ENCODE peak calls at places on chromosomes 1 and 21, in six cellular contexts. X is vagina, V is neural crest cell, T is cardiac muscle cell, D is bronchial epithelial cell, C is transverse colon. K is an unnamed sample.

GRCh38 chr1:214476229-214476957 is 75.0 kb downstream of the PTPN14 start:
- DNase-seq in X (no peak), V (no peak), T (no peak), D (peak), C (no peak), K (no peak)

GRCh38 chr1:161068306-161069200 is 1.1 kb downstream of the ARHGAP30 start:
- DNase-seq in X (no peak), V (no peak), T (no peak), D (peak), C (peak), K (no peak)

GRCh38 chr21:42685036-42685435 is 31.6 kb downstream of the PDE9A start:
- DNase-seq in X (no peak), V (no peak), T (no peak), D (no peak), C (no peak), K (no peak)

GRCh38 chr1:28437260-28437923 is 67.9 kb downstream of the PHACTR4 start:
- DNase-seq in X (no peak), V (no peak), T (no peak), D (peak), C (peak), K (no peak)

GRCh38 chr1:235138821-235139220 is 10.2 kb upstream of the TOMM20 start:
- DNase-seq in X (peak), V (no peak), T (no peak), D (no peak), C (no peak), K (no peak)

GRCh38 chr1:159188375-159188788 is 16.3 kb upstream of the ACKR1 start:
- DNase-seq in X (no peak), V (peak), T (peak), D (peak), C (peak), K (no peak)

GRCh38 chr1:44327679-44328491 is 27.2 kb downstream of the ERI3 start:
- DNase-seq in X (peak), V (no peak), T (no peak), D (peak), C (peak), K (no peak)

GRCh38 chr1:221530791-221531190 is 211.1 kb downstream of the DUSP10 start:
- DNase-seq in X (no peak), V (no peak), T (no peak), D (no peak), C (no peak), K (no peak)

GRCh38 chr21:34834852-34835501 is 166.2 kb downstream of the CLIC6 start:
- DNase-seq in X (no peak), V (no peak), T (no peak), D (no peak), C (no peak), K (no peak)

GRCh38 chr1:110098222-110099026 is 13.8 kb upstream of the UBL4B start:
- DNase-seq in X (no peak), V (no peak), T (no peak), D (no peak), C (no peak), K (no peak)

GRCh38 chr1:234433563-234434285 is 45.3 kb downstream of the TARBP1 start:
- DNase-seq in X (no peak), V (no peak), T (no peak), D (peak), C (no peak), K (no peak)

GRCh38 chr21:14657241-14658008 is 111.3 kb upstream of the SAMSN1 start:
- DNase-seq in X (no peak), V (no peak), T (no peak), D (no peak), C (no peak), K (no peak)

GRCh38 chr1:119674835-119675289 is 26.8 kb upstream of the ZNF697 start:
- DNase-seq in X (no peak), V (no peak), T (peak), D (peak), C (peak), K (no peak)
- TF ChIP-seq CTCF in X (no peak), V (no peak), T (peak), D (no peak), C (no peak), K (peak)

DNA sequence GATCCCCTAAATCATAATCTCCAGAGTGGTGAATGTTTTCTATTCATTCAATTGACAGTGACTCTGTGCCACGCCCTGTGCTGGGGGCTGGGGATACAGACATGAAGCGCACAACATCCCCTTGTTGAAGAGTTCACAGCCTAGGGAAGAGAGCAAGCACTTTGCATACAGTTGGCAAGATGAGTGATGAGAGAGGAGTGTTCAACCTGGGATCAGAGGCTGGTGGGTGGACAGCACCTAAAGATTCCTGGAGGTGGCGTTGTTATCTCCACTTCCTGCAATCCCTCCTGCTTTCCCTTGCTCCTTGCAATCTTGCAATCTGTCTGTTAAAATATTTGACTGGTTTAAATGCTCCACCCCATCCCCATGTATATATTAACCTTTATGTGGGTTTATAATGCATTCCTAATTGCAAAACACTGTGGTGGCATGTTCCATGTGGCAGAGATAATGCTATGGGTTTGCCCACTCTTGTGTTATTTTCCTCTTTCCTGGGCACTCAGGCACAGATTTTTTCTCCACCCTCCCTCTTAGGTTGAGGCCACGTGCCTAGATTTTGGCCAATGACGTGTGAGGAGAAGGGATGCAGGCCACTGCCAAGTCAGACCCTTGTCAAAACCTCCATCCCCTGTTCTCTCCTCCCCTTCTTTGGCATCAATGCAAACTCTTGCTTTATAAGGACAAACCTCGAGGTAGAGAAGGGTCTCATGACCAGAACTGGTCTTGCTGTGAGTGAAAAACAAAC is 36.2 kb upstream of the GADD45A start:
- DNase-seq in X (no peak), V (no peak), T (no peak), D (no peak), C (no peak), K (no peak)
- TF ChIP-seq CTCF in X (no peak), V (no peak), T (no peak), D (no peak), C (no peak), K (no peak)

GRCh38 chr1:223846668-223847007 is 891 bp upstream of the TP53BP2 start:
- DNase-seq in X (no peak), V (peak), T (no peak), D (no peak), C (peak), K (no peak)

GRCh38 chr1:223844521-223844961 is 1.2 kb downstream of the TP53BP2 start:
- DNase-seq in X (no peak), V (no peak), T (no peak), D (peak), C (no peak), K (no peak)

GRCh38 chr1:223844962-223845809 is 561 bp downstream of the TP53BP2 start:
- DNase-seq in X (no peak), V (peak), T (peak), D (peak), C (peak), K (no peak)

GRCh38 chr1:223847781-223848345 is 2.1 kb upstream of the TP53BP2 start:
- DNase-seq in X (no peak), V (no peak), T (no peak), D (no peak), C (no peak), K (no peak)

DNA sequence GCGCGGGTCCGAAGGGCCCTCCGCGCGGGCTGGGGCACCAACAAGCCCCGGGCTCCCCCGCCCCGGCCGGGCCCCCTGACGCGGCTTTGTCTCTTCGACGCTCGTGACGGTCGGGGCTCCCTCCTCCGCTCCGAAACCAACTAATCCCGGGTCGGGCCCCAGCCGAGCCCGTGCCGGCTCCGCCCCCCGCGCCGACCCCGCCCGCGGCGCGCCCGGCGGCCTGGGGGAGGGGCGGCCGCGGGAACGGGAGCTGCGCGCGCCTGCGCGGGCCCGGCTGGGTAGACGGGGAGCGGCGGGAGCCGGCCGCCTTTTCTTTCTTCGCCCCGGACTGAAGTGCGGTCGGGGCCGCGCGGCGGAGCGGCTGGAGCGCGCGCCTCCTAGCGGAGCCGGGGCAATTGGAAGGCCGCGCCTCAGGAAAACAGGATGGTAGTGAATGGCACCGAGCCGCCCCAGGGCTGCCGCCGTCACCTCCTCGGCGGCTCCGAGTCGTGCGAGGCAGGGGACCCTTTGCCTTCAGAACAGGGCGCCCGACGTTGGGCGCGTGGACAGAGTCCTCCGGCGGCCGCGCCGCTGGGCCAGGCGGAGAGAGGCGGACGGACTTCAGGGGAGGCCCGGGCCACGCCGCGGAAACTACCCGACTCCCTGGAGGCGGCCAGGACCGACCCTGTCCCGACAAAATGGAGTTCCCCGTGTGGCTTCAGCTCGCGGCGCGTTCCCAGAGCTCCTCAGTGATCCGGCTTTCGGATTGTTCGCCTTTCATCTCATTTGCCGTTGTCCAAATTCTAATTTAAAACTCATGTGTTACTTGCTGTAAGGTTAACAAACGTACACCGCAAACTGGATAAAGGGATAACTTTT is at the start of gene TP53BP2:
- DNase-seq in X (no peak), V (peak), T (peak), D (peak), C (peak), K (peak)
- TF ChIP-seq CTCF in X (peak), V (peak), T (peak), D (peak), C (peak), K (peak)

GRCh38 chr1:184299796-184300195 is 87.0 kb upstream of the C1orf21 start:
- DNase-seq in X (no peak), V (no peak), T (no peak), D (no peak), C (no peak), K (no peak)

GRCh38 chr1:184302346-184302745 is 84.5 kb upstream of the C1orf21 start:
- DNase-seq in X (no peak), V (no peak), T (no peak), D (no peak), C (no peak), K (no peak)

GRCh38 chr1:184300446-184300845 is 86.4 kb upstream of the C1orf21 start:
- DNase-seq in X (no peak), V (no peak), T (no peak), D (peak), C (no peak), K (no peak)

GRCh38 chr1:184299076-184299790 is 87.6 kb upstream of the C1orf21 start:
- DNase-seq in X (no peak), V (no peak), T (no peak), D (peak), C (no peak), K (peak)

GRCh38 chr1:184301228-184301627 is 85.6 kb upstream of the C1orf21 start:
- DNase-seq in X (no peak), V (no peak), T (no peak), D (no peak), C (no peak), K (no peak)
- TF ChIP-seq CTCF in X (no peak), V (no peak), T (no peak), D (no peak), C (no peak), K (no peak)